ENCODE peak calls at places on chromosomes 3 and 15, in eight cellular contexts. One of them, this sample, is unnamed.

GRCh38 chr3:157527471-157527881 is 24.3 kb upstream of the VEPH1 start:
- DNase-seq in GM18507: no peak
- DNase-seq in activated CD4-positive, alpha-beta T cell treated with anti-CD3 and anti-CD28 coated beads, Interleukin-2, amount 10 ng/mL, durations not matched to agents 7 days and 5 days: no peak
- DNase-seq in choroid plexus epithelial cell: peak
- DNase-seq in erythroblast: no peak
- DNase-seq in T1000: no peak
- DNase-seq in NCI-H510A treated with DMSO at 0.1 percent for 48 hours: no peak
- DNase-seq in NAMALWA: no peak
- DNase-seq in this sample: no peak

GRCh38 chr3:31409866-31410265 is 122.9 kb upstream of the STT3B start:
- DNase-seq in GM18507: no peak
- DNase-seq in activated CD4-positive, alpha-beta T cell treated with anti-CD3 and anti-CD28 coated beads, Interleukin-2, amount 10 ng/mL, durations not matched to agents 7 days and 5 days: no peak
- DNase-seq in choroid plexus epithelial cell: no peak
- DNase-seq in erythroblast: no peak
- DNase-seq in T1000: no peak
- DNase-seq in NCI-H510A treated with DMSO at 0.1 percent for 48 hours: no peak
- DNase-seq in NAMALWA: no peak
- DNase-seq in this sample: no peak

GRCh38 chr15:90482124-90483011 is 47.4 kb upstream of the CRTC3 start:
- DNase-seq in GM18507: no peak
- DNase-seq in activated CD4-positive, alpha-beta T cell treated with anti-CD3 and anti-CD28 coated beads, Interleukin-2, amount 10 ng/mL, durations not matched to agents 7 days and 5 days: peak
- DNase-seq in choroid plexus epithelial cell: peak
- DNase-seq in erythroblast: peak
- DNase-seq in T1000: no peak
- DNase-seq in NCI-H510A treated with DMSO at 0.1 percent for 48 hours: peak
- DNase-seq in NAMALWA: peak
- DNase-seq in this sample: no peak

GRCh38 chr15:84818221-84819131 is 1.3 kb downstream of the ALPK3 start:
- DNase-seq in GM18507: no peak
- DNase-seq in activated CD4-positive, alpha-beta T cell treated with anti-CD3 and anti-CD28 coated beads, Interleukin-2, amount 10 ng/mL, durations not matched to agents 7 days and 5 days: peak
- DNase-seq in choroid plexus epithelial cell: peak
- DNase-seq in erythroblast: no peak
- DNase-seq in T1000: no peak
- DNase-seq in NCI-H510A treated with DMSO at 0.1 percent for 48 hours: no peak
- DNase-seq in NAMALWA: no peak
- DNase-seq in this sample: no peak

GRCh38 chr3:111539351-111540331 is 2.4 kb upstream of the CD96 start:
- DNase-seq in GM18507: no peak
- DNase-seq in activated CD4-positive, alpha-beta T cell treated with anti-CD3 and anti-CD28 coated beads, Interleukin-2, amount 10 ng/mL, durations not matched to agents 7 days and 5 days: peak
- DNase-seq in choroid plexus epithelial cell: peak
- DNase-seq in erythroblast: no peak
- DNase-seq in T1000: peak
- DNase-seq in NCI-H510A treated with DMSO at 0.1 percent for 48 hours: peak
- DNase-seq in NAMALWA: peak
- DNase-seq in this sample: peak

GRCh38 chr3:21059409-21059808 is 691.6 kb downstream of the ZNF385D start:
- DNase-seq in GM18507: no peak
- DNase-seq in activated CD4-positive, alpha-beta T cell treated with anti-CD3 and anti-CD28 coated beads, Interleukin-2, amount 10 ng/mL, durations not matched to agents 7 days and 5 days: no peak
- DNase-seq in choroid plexus epithelial cell: no peak
- DNase-seq in erythroblast: no peak
- DNase-seq in T1000: no peak
- DNase-seq in NCI-H510A treated with DMSO at 0.1 percent for 48 hours: no peak
- DNase-seq in NAMALWA: no peak
- DNase-seq in this sample: no peak

GRCh38 chr3:127077068-127077467 is 94.2 kb downstream of the PLXNA1 start:
- DNase-seq in GM18507: no peak
- DNase-seq in activated CD4-positive, alpha-beta T cell treated with anti-CD3 and anti-CD28 coated beads, Interleukin-2, amount 10 ng/mL, durations not matched to agents 7 days and 5 days: no peak
- DNase-seq in choroid plexus epithelial cell: no peak
- DNase-seq in erythroblast: no peak
- DNase-seq in T1000: no peak
- DNase-seq in NCI-H510A treated with DMSO at 0.1 percent for 48 hours: no peak
- DNase-seq in NAMALWA: no peak
- DNase-seq in this sample: peak

GRCh38 chr3:143771939-143772338 is 76.3 kb downstream of the SLC9A9 start:
- DNase-seq in GM18507: no peak
- DNase-seq in activated CD4-positive, alpha-beta T cell treated with anti-CD3 and anti-CD28 coated beads, Interleukin-2, amount 10 ng/mL, durations not matched to agents 7 days and 5 days: no peak
- DNase-seq in choroid plexus epithelial cell: no peak
- DNase-seq in erythroblast: no peak
- DNase-seq in T1000: no peak
- DNase-seq in NCI-H510A treated with DMSO at 0.1 percent for 48 hours: no peak
- DNase-seq in NAMALWA: no peak
- DNase-seq in this sample: no peak

GRCh38 chr3:73365756-73366397 is 258.9 kb downstream of the PDZRN3 start:
- DNase-seq in GM18507: no peak
- DNase-seq in activated CD4-positive, alpha-beta T cell treated with anti-CD3 and anti-CD28 coated beads, Interleukin-2, amount 10 ng/mL, durations not matched to agents 7 days and 5 days: no peak
- DNase-seq in choroid plexus epithelial cell: peak
- DNase-seq in erythroblast: no peak
- DNase-seq in T1000: no peak
- DNase-seq in NCI-H510A treated with DMSO at 0.1 percent for 48 hours: no peak
- DNase-seq in NAMALWA: no peak
- DNase-seq in this sample: no peak

GRCh38 chr15:59997070-59997701 is 6.9 kb upstream of the FOXB1 start:
- DNase-seq in GM18507: no peak
- DNase-seq in activated CD4-positive, alpha-beta T cell treated with anti-CD3 and anti-CD28 coated beads, Interleukin-2, amount 10 ng/mL, durations not matched to agents 7 days and 5 days: peak
- DNase-seq in choroid plexus epithelial cell: no peak
- DNase-seq in erythroblast: no peak
- DNase-seq in T1000: no peak
- DNase-seq in NCI-H510A treated with DMSO at 0.1 percent for 48 hours: peak
- DNase-seq in NAMALWA: no peak
- DNase-seq in this sample: no peak

GRCh38 chr3:48347500-48347899 is 14.0 kb upstream of the SPINK8 start:
- DNase-seq in GM18507: no peak
- DNase-seq in activated CD4-positive, alpha-beta T cell treated with anti-CD3 and anti-CD28 coated beads, Interleukin-2, amount 10 ng/mL, durations not matched to agents 7 days and 5 days: no peak
- DNase-seq in choroid plexus epithelial cell: no peak
- DNase-seq in erythroblast: no peak
- DNase-seq in T1000: no peak
- DNase-seq in NCI-H510A treated with DMSO at 0.1 percent for 48 hours: no peak
- DNase-seq in NAMALWA: no peak
- DNase-seq in this sample: no peak

GRCh38 chr3:138909904-138910303 is 37.0 kb downstream of the FOXL2 start:
- DNase-seq in GM18507: no peak
- DNase-seq in activated CD4-positive, alpha-beta T cell treated with anti-CD3 and anti-CD28 coated beads, Interleukin-2, amount 10 ng/mL, durations not matched to agents 7 days and 5 days: no peak
- DNase-seq in choroid plexus epithelial cell: no peak
- DNase-seq in erythroblast: no peak
- DNase-seq in T1000: no peak
- DNase-seq in NCI-H510A treated with DMSO at 0.1 percent for 48 hours: no peak
- DNase-seq in NAMALWA: no peak
- DNase-seq in this sample: no peak

GRCh38 chr15:72227720-72228119 is 3.3 kb downstream of the PKM start:
- DNase-seq in GM18507: no peak
- DNase-seq in activated CD4-positive, alpha-beta T cell treated with anti-CD3 and anti-CD28 coated beads, Interleukin-2, amount 10 ng/mL, durations not matched to agents 7 days and 5 days: peak
- DNase-seq in choroid plexus epithelial cell: no peak
- DNase-seq in erythroblast: no peak
- DNase-seq in T1000: no peak
- DNase-seq in NCI-H510A treated with DMSO at 0.1 percent for 48 hours: no peak
- DNase-seq in NAMALWA: no peak
- DNase-seq in this sample: no peak

GRCh38 chr3:173977747-173978146 is 580.2 kb downstream of the NLGN1 start:
- DNase-seq in GM18507: no peak
- DNase-seq in activated CD4-positive, alpha-beta T cell treated with anti-CD3 and anti-CD28 coated beads, Interleukin-2, amount 10 ng/mL, durations not matched to agents 7 days and 5 days: no peak
- DNase-seq in choroid plexus epithelial cell: no peak
- DNase-seq in erythroblast: no peak
- DNase-seq in T1000: peak
- DNase-seq in NCI-H510A treated with DMSO at 0.1 percent for 48 hours: no peak
- DNase-seq in NAMALWA: no peak
- DNase-seq in this sample: no peak

GRCh38 chr3:29245441-29245840 is 35.4 kb upstream of the RBMS3 start:
- DNase-seq in GM18507: no peak
- DNase-seq in activated CD4-positive, alpha-beta T cell treated with anti-CD3 and anti-CD28 coated beads, Interleukin-2, amount 10 ng/mL, durations not matched to agents 7 days and 5 days: no peak
- DNase-seq in choroid plexus epithelial cell: no peak
- DNase-seq in erythroblast: no peak
- DNase-seq in T1000: no peak
- DNase-seq in NCI-H510A treated with DMSO at 0.1 percent for 48 hours: no peak
- DNase-seq in NAMALWA: no peak
- DNase-seq in this sample: no peak

GRCh38 chr15:92725171-92725570 is 69.6 kb upstream of the FAM174B start:
- DNase-seq in GM18507: no peak
- DNase-seq in activated CD4-positive, alpha-beta T cell treated with anti-CD3 and anti-CD28 coated beads, Interleukin-2, amount 10 ng/mL, durations not matched to agents 7 days and 5 days: no peak
- DNase-seq in choroid plexus epithelial cell: no peak
- DNase-seq in erythroblast: no peak
- DNase-seq in T1000: no peak
- DNase-seq in NCI-H510A treated with DMSO at 0.1 percent for 48 hours: no peak
- DNase-seq in NAMALWA: no peak
- DNase-seq in this sample: no peak

GRCh38 chr15:79170256-79170664 is 79.7 kb upstream of the RASGRF1 start:
- DNase-seq in GM18507: no peak
- DNase-seq in activated CD4-positive, alpha-beta T cell treated with anti-CD3 and anti-CD28 coated beads, Interleukin-2, amount 10 ng/mL, durations not matched to agents 7 days and 5 days: no peak
- DNase-seq in choroid plexus epithelial cell: peak
- DNase-seq in erythroblast: peak
- DNase-seq in T1000: no peak
- DNase-seq in NCI-H510A treated with DMSO at 0.1 percent for 48 hours: no peak
- DNase-seq in NAMALWA: no peak
- DNase-seq in this sample: no peak

GRCh38 chr3:143201066-143201465 is 81.5 kb downstream of the CHST2 start:
- DNase-seq in GM18507: no peak
- DNase-seq in activated CD4-positive, alpha-beta T cell treated with anti-CD3 and anti-CD28 coated beads, Interleukin-2, amount 10 ng/mL, durations not matched to agents 7 days and 5 days: no peak
- DNase-seq in choroid plexus epithelial cell: no peak
- DNase-seq in erythroblast: no peak
- DNase-seq in T1000: no peak
- DNase-seq in NCI-H510A treated with DMSO at 0.1 percent for 48 hours: no peak
- DNase-seq in NAMALWA: peak
- DNase-seq in this sample: no peak

This sample was measured in lung.